ENCODE peak calls at places on chromosome 9, in nine cellular contexts. One of them, this sample, is unnamed.

GRCh38 chr9:37370968-37371563 is 51.4 kb upstream of the GRHPR start:
- DNase-seq in cardiac muscle cell: no peak
- DNase-seq in hepatocyte: no peak
- DNase-seq in heart right ventricle: no peak
- DNase-seq in fibroblast of lung: no peak
- DNase-seq in A673: no peak
- DNase-seq in prostate gland: no peak
- DNase-seq in brain microvascular endothelial cell: no peak
- DNase-seq in pancreas: no peak
- DNase-seq in this sample: no peak

GRCh38 chr9:35861161-35861897 is 8.9 kb downstream of the OR13J1 start:
- DNase-seq in hepatocyte: no peak
- DNase-seq in prostate gland: no peak
- DNase-seq in A673: no peak
- DNase-seq in brain microvascular endothelial cell: no peak
- DNase-seq in pancreas: no peak
- DNase-seq in cardiac muscle cell: no peak
- DNase-seq in fibroblast of lung: no peak
- DNase-seq in heart right ventricle: no peak
- DNase-seq in this sample: no peak

GRCh38 chr9:129322641-129323375 is 144.7 kb upstream of the IER5L start:
- DNase-seq in cardiac muscle cell: no peak
- DNase-seq in hepatocyte: no peak
- DNase-seq in fibroblast of lung: no peak
- DNase-seq in heart right ventricle: no peak
- DNase-seq in prostate gland: no peak
- DNase-seq in pancreas: no peak
- DNase-seq in brain microvascular endothelial cell: no peak
- DNase-seq in A673: no peak
- DNase-seq in this sample: no peak

GRCh38 chr9:16461231-16461840 is 409.1 kb downstream of the BNC2 start:
- DNase-seq in cardiac muscle cell: no peak
- DNase-seq in pancreas: no peak
- DNase-seq in heart right ventricle: no peak
- DNase-seq in brain microvascular endothelial cell: no peak
- DNase-seq in hepatocyte: no peak
- DNase-seq in fibroblast of lung: no peak
- DNase-seq in prostate gland: no peak
- DNase-seq in A673: no peak
- DNase-seq in this sample: no peak

GRCh38 chr9:114947058-114947457 is 16.7 kb upstream of the TNFSF8 start:
- DNase-seq in heart right ventricle: no peak
- DNase-seq in hepatocyte: no peak
- DNase-seq in pancreas: no peak
- DNase-seq in cardiac muscle cell: no peak
- DNase-seq in prostate gland: no peak
- DNase-seq in fibroblast of lung: no peak
- DNase-seq in brain microvascular endothelial cell: no peak
- DNase-seq in A673: no peak
- DNase-seq in this sample: no peak

GRCh38 chr9:83449981-83450380 is 88.2 kb downstream of the FRMD3 start:
- DNase-seq in heart right ventricle: no peak
- DNase-seq in prostate gland: no peak
- DNase-seq in hepatocyte: no peak
- DNase-seq in A673: no peak
- DNase-seq in cardiac muscle cell: no peak
- DNase-seq in fibroblast of lung: no peak
- DNase-seq in brain microvascular endothelial cell: no peak
- DNase-seq in pancreas: no peak
- DNase-seq in this sample: no peak

GRCh38 chr9:100700689-100701318 is 122.9 kb downstream of the CAVIN4 start:
- DNase-seq in A673: peak
- DNase-seq in heart right ventricle: no peak
- DNase-seq in brain microvascular endothelial cell: no peak
- DNase-seq in pancreas: peak
- DNase-seq in prostate gland: no peak
- DNase-seq in cardiac muscle cell: peak
- DNase-seq in hepatocyte: peak
- DNase-seq in fibroblast of lung: no peak
- DNase-seq in this sample: peak

GRCh38 chr9:69809304-69809863 is 11.2 kb upstream of the CFAP95 start:
- DNase-seq in pancreas: no peak
- DNase-seq in prostate gland: no peak
- DNase-seq in A673: peak
- DNase-seq in cardiac muscle cell: no peak
- DNase-seq in hepatocyte: no peak
- DNase-seq in brain microvascular endothelial cell: no peak
- DNase-seq in fibroblast of lung: peak
- DNase-seq in heart right ventricle: no peak
- DNase-seq in this sample: peak

GRCh38 chr9:18596920-18597319 is 123.0 kb downstream of the ADAMTSL1 start:
- DNase-seq in fibroblast of lung: peak
- DNase-seq in brain microvascular endothelial cell: no peak
- DNase-seq in A673: no peak
- DNase-seq in cardiac muscle cell: no peak
- DNase-seq in prostate gland: no peak
- DNase-seq in heart right ventricle: no peak
- DNase-seq in pancreas: no peak
- DNase-seq in hepatocyte: no peak
- DNase-seq in this sample: no peak

GRCh38 chr9:136095028-136095494 is at the start of gene NACC2:
- DNase-seq in hepatocyte: peak
- DNase-seq in cardiac muscle cell: peak
- DNase-seq in fibroblast of lung: peak
- DNase-seq in A673: no peak
- DNase-seq in pancreas: peak
- DNase-seq in brain microvascular endothelial cell: peak
- DNase-seq in prostate gland: peak
- DNase-seq in heart right ventricle: peak
- DNase-seq in this sample: no peak

GRCh38 chr9:36357639-36358038 is 42.4 kb downstream of the RNF38 start:
- DNase-seq in fibroblast of lung: no peak
- DNase-seq in brain microvascular endothelial cell: no peak
- DNase-seq in pancreas: no peak
- DNase-seq in A673: no peak
- DNase-seq in prostate gland: no peak
- DNase-seq in cardiac muscle cell: no peak
- DNase-seq in heart right ventricle: no peak
- DNase-seq in hepatocyte: no peak
- DNase-seq in this sample: no peak

GRCh38 chr9:129854588-129855110 is 19.4 kb downstream of the USP20 start:
- DNase-seq in prostate gland: no peak
- DNase-seq in hepatocyte: no peak
- DNase-seq in cardiac muscle cell: no peak
- DNase-seq in brain microvascular endothelial cell: no peak
- DNase-seq in heart right ventricle: no peak
- DNase-seq in A673: no peak
- DNase-seq in fibroblast of lung: no peak
- DNase-seq in pancreas: no peak
- DNase-seq in this sample: no peak

GRCh38 chr9:136531904-136532798 is 13.7 kb downstream of the NOTCH1 start:
- DNase-seq in prostate gland: no peak
- DNase-seq in A673: no peak
- DNase-seq in brain microvascular endothelial cell: no peak
- DNase-seq in pancreas: no peak
- DNase-seq in fibroblast of lung: no peak
- DNase-seq in cardiac muscle cell: no peak
- DNase-seq in heart right ventricle: no peak
- DNase-seq in hepatocyte: no peak
- DNase-seq in this sample: no peak

DNA sequence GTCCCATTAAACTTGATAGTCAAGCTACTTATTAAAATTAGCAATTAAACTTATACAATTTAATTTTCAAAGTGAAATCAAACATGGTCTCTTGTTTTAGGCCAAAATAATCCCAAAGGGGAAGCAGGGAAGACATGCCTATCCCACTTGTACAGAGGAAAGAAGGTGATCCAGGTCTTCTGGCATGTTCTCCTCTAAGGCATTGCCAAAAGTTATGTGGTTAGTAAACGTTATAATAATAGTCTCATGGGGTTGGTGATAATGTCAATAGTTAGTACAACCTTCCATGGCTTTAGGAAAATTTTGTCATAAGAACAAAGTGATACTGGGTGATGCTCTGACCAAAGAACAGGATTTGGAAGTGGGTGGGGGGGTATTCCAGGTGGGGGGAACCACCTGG is 52.8 kb downstream of the ROR2 start:
- DNase-seq in hepatocyte: no peak
- DNase-seq in cardiac muscle cell: no peak
- DNase-seq in prostate gland: no peak
- DNase-seq in pancreas: no peak
- DNase-seq in fibroblast of lung: no peak
- DNase-seq in A673: no peak
- DNase-seq in heart right ventricle: no peak
- DNase-seq in brain microvascular endothelial cell: no peak
- DNase-seq in this sample: no peak
- H3K27ac ChIP-seq in hepatocyte: peak
- H3K27ac ChIP-seq in cardiac muscle cell: no peak
- H3K27ac ChIP-seq in prostate gland: peak
- H3K27ac ChIP-seq in pancreas: no peak
- H3K27ac ChIP-seq in fibroblast of lung: no peak
- H3K27ac ChIP-seq in A673: peak
- H3K27ac ChIP-seq in heart right ventricle: no peak
- H3K27ac ChIP-seq in brain microvascular endothelial cell: no peak
- H3K27ac ChIP-seq in this sample: no peak

DNA sequence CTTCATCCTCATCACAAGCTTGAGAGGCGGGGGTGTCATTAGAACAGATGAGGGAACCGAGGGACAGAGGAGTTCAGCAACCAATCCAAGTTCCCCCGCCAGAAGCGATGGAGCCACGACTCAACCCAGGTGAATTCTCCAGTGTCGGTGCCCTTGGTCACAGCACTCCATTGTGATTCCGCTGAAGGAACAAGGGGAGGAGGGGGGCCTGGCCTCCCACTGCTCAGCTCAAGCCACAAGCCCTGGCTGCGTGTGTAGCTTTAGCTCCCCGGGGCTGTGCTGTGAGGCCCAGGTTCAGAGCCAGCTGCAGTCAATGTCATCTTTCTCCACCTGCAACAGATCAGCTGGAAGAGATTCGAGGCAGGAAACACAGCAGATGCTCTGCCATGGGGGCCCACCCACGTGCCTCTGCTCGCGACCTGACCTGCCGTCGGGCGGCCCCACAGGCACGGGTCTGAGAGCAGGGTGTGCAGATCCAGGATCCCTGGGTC is 72.6 kb downstream of the GTF3C4 start:
- DNase-seq in pancreas: no peak
- DNase-seq in fibroblast of lung: no peak
- DNase-seq in A673: no peak
- DNase-seq in prostate gland: no peak
- DNase-seq in brain microvascular endothelial cell: no peak
- DNase-seq in cardiac muscle cell: no peak
- DNase-seq in hepatocyte: no peak
- DNase-seq in heart right ventricle: no peak
- DNase-seq in this sample: no peak
- H3K27ac ChIP-seq in pancreas: no peak
- H3K27ac ChIP-seq in fibroblast of lung: no peak
- H3K27ac ChIP-seq in A673: no peak
- H3K27ac ChIP-seq in prostate gland: no peak
- H3K27ac ChIP-seq in brain microvascular endothelial cell: no peak
- H3K27ac ChIP-seq in cardiac muscle cell: no peak
- H3K27ac ChIP-seq in hepatocyte: no peak
- H3K27ac ChIP-seq in heart right ventricle: no peak
- H3K27ac ChIP-seq in this sample: no peak

DNA sequence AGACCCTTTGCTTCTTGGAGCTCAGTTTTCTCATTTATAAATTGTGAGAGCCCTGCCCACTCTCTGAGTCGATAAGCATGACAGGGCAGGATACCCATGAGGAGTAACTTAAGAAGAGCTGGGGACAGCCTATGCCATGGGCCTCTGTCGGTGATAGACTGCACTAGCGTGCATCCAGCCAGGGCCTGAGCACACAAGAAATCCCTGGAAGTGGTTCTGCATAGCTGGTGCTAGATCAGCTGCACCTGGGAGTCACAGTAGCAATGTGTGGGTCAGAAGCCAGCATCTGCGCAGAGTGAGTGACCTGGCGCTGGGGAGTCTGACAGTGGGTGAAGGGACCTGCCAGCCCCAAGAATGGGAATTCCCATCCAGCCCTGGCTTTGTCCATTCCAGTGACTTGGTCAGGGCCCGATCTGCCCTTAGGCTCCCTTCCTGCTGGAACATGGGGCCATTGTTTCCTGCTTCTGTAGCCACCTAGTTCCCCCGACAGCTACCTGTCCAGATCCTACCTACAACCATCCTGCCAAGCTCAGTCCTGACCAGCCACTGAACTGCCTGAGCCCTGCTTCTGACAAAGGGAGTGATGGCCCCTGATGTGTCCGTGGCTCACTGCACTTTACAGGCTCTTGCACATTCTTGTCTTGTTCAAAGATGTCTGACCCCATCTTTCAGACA is 35.9 kb upstream of the NANS start:
- DNase-seq in brain microvascular endothelial cell: no peak
- DNase-seq in fibroblast of lung: no peak
- DNase-seq in pancreas: no peak
- DNase-seq in cardiac muscle cell: no peak
- DNase-seq in heart right ventricle: no peak
- DNase-seq in hepatocyte: no peak
- DNase-seq in prostate gland: no peak
- DNase-seq in A673: no peak
- DNase-seq in this sample: peak
- H3K27ac ChIP-seq in brain microvascular endothelial cell: no peak
- H3K27ac ChIP-seq in fibroblast of lung: no peak
- H3K27ac ChIP-seq in pancreas: no peak
- H3K27ac ChIP-seq in cardiac muscle cell: no peak
- H3K27ac ChIP-seq in heart right ventricle: peak
- H3K27ac ChIP-seq in hepatocyte: no peak
- H3K27ac ChIP-seq in prostate gland: no peak
- H3K27ac ChIP-seq in A673: no peak
- H3K27ac ChIP-seq in this sample: no peak

GRCh38 chr9:108663381-108663876 is 192.4 kb downstream of the ACTL7B start:
- DNase-seq in heart right ventricle: no peak
- DNase-seq in cardiac muscle cell: no peak
- DNase-seq in brain microvascular endothelial cell: no peak
- DNase-seq in prostate gland: no peak
- DNase-seq in hepatocyte: no peak
- DNase-seq in fibroblast of lung: no peak
- DNase-seq in pancreas: no peak
- DNase-seq in A673: no peak
- DNase-seq in this sample: no peak

GRCh38 chr9:108668191-108668940 is 187.4 kb downstream of the ACTL7B start:
- DNase-seq in heart right ventricle: no peak
- DNase-seq in pancreas: no peak
- DNase-seq in prostate gland: no peak
- DNase-seq in brain microvascular endothelial cell: no peak
- DNase-seq in cardiac muscle cell: no peak
- DNase-seq in A673: no peak
- DNase-seq in hepatocyte: no peak
- DNase-seq in fibroblast of lung: no peak
- DNase-seq in this sample: no peak

GRCh38 chr9:108664309-108665255 is 191.2 kb downstream of the ACTL7B start:
- DNase-seq in heart right ventricle: no peak
- DNase-seq in prostate gland: no peak
- DNase-seq in fibroblast of lung: no peak
- DNase-seq in hepatocyte: peak
- DNase-seq in A673: peak
- DNase-seq in pancreas: no peak
- DNase-seq in cardiac muscle cell: no peak
- DNase-seq in brain microvascular endothelial cell: no peak
- DNase-seq in this sample: no peak

GRCh38 chr9:108662935-108663334 is 192.9 kb downstream of the ACTL7B start:
- DNase-seq in brain microvascular endothelial cell: no peak
- DNase-seq in heart right ventricle: no peak
- DNase-seq in hepatocyte: no peak
- DNase-seq in pancreas: no peak
- DNase-seq in A673: no peak
- DNase-seq in prostate gland: no peak
- DNase-seq in cardiac muscle cell: no peak
- DNase-seq in fibroblast of lung: no peak
- DNase-seq in this sample: no peak

GRCh38 chr9:108665856-108666784 is 189.7 kb downstream of the ACTL7B start:
- DNase-seq in hepatocyte: peak
- DNase-seq in brain microvascular endothelial cell: no peak
- DNase-seq in A673: no peak
- DNase-seq in heart right ventricle: no peak
- DNase-seq in pancreas: no peak
- DNase-seq in cardiac muscle cell: no peak
- DNase-seq in fibroblast of lung: peak
- DNase-seq in prostate gland: no peak
- DNase-seq in this sample: no peak
- H3K27ac ChIP-seq in hepatocyte: peak
- H3K27ac ChIP-seq in brain microvascular endothelial cell: no peak
- H3K27ac ChIP-seq in A673: no peak
- H3K27ac ChIP-seq in heart right ventricle: no peak
- H3K27ac ChIP-seq in pancreas: no peak
- H3K27ac ChIP-seq in cardiac muscle cell: no peak
- H3K27ac ChIP-seq in fibroblast of lung: no peak
- H3K27ac ChIP-seq in prostate gland: no peak
- H3K27ac ChIP-seq in this sample: no peak

This sample was measured in SJSA1.